ENCODE peak calls at places on chromosome 21, in nine cellular contexts. One of them, this sample, is unnamed.

GRCh38 chr21:22791376-22791775 is 1793.2 kb downstream of the NCAM2 start:
- DNase-seq in adrenal gland: no peak
- DNase-seq in Peyer's patch: no peak
- DNase-seq in tibial artery: no peak
- DNase-seq in OCI-LY7: no peak
- DNase-seq in cardiac muscle cell: no peak
- DNase-seq in sigmoid colon: no peak
- DNase-seq in hepatocyte: no peak
- DNase-seq in endothelial cell of umbilical vein: peak
- DNase-seq in this sample: no peak

GRCh38 chr21:15430577-15430976 is 299.2 kb upstream of the USP25 start:
- DNase-seq in hepatocyte: no peak
- DNase-seq in OCI-LY7: no peak
- DNase-seq in adrenal gland: no peak
- DNase-seq in tibial artery: no peak
- DNase-seq in cardiac muscle cell: peak
- DNase-seq in sigmoid colon: no peak
- DNase-seq in Peyer's patch: no peak
- DNase-seq in endothelial cell of umbilical vein: no peak
- DNase-seq in this sample: no peak

GRCh38 chr21:38869946-38870345 is 64.2 kb downstream of the ETS2 start:
- DNase-seq in cardiac muscle cell: peak
- DNase-seq in adrenal gland: no peak
- DNase-seq in OCI-LY7: no peak
- DNase-seq in hepatocyte: peak
- DNase-seq in Peyer's patch: no peak
- DNase-seq in sigmoid colon: no peak
- DNase-seq in endothelial cell of umbilical vein: no peak
- DNase-seq in tibial artery: no peak
- DNase-seq in this sample: no peak

GRCh38 chr21:35924714-35925301 is 135.5 kb downstream of the SETD4 start:
- DNase-seq in hepatocyte: no peak
- DNase-seq in sigmoid colon: peak
- DNase-seq in cardiac muscle cell: peak
- DNase-seq in Peyer's patch: no peak
- DNase-seq in OCI-LY7: no peak
- DNase-seq in tibial artery: no peak
- DNase-seq in adrenal gland: peak
- DNase-seq in endothelial cell of umbilical vein: peak
- DNase-seq in this sample: no peak

GRCh38 chr21:36261459-36261858 is 58.5 kb upstream of the MORC3 start:
- DNase-seq in OCI-LY7: no peak
- DNase-seq in tibial artery: no peak
- DNase-seq in Peyer's patch: no peak
- DNase-seq in sigmoid colon: no peak
- DNase-seq in adrenal gland: no peak
- DNase-seq in cardiac muscle cell: no peak
- DNase-seq in endothelial cell of umbilical vein: no peak
- DNase-seq in hepatocyte: no peak
- DNase-seq in this sample: no peak

GRCh38 chr21:38542263-38542662 is 44.0 kb upstream of the ERG start:
- DNase-seq in adrenal gland: no peak
- DNase-seq in hepatocyte: no peak
- DNase-seq in tibial artery: no peak
- DNase-seq in OCI-LY7: no peak
- DNase-seq in endothelial cell of umbilical vein: no peak
- DNase-seq in sigmoid colon: no peak
- DNase-seq in cardiac muscle cell: no peak
- DNase-seq in Peyer's patch: no peak
- DNase-seq in this sample: no peak

GRCh38 chr21:36501589-36501892 is 21.6 kb upstream of the CLDN14 start:
- DNase-seq in Peyer's patch: no peak
- DNase-seq in cardiac muscle cell: no peak
- DNase-seq in adrenal gland: no peak
- DNase-seq in tibial artery: no peak
- DNase-seq in sigmoid colon: no peak
- DNase-seq in hepatocyte: no peak
- DNase-seq in endothelial cell of umbilical vein: no peak
- DNase-seq in OCI-LY7: no peak
- DNase-seq in this sample: no peak

GRCh38 chr21:19463966-19464365 is 1060.4 kb upstream of the TMPRSS15 start:
- DNase-seq in tibial artery: no peak
- DNase-seq in endothelial cell of umbilical vein: no peak
- DNase-seq in cardiac muscle cell: peak
- DNase-seq in hepatocyte: no peak
- DNase-seq in sigmoid colon: no peak
- DNase-seq in OCI-LY7: no peak
- DNase-seq in adrenal gland: no peak
- DNase-seq in Peyer's patch: no peak
- DNase-seq in this sample: no peak

GRCh38 chr21:29151937-29152336 is 21.5 kb downstream of the MAP3K7CL start:
- DNase-seq in OCI-LY7: no peak
- DNase-seq in adrenal gland: no peak
- DNase-seq in Peyer's patch: no peak
- DNase-seq in hepatocyte: no peak
- DNase-seq in cardiac muscle cell: peak
- DNase-seq in tibial artery: no peak
- DNase-seq in endothelial cell of umbilical vein: no peak
- DNase-seq in sigmoid colon: no peak
- DNase-seq in this sample: no peak

GRCh38 chr21:16186742-16187141 is 457.0 kb downstream of the USP25 start:
- DNase-seq in cardiac muscle cell: peak
- DNase-seq in tibial artery: no peak
- DNase-seq in endothelial cell of umbilical vein: peak
- DNase-seq in OCI-LY7: no peak
- DNase-seq in adrenal gland: peak
- DNase-seq in Peyer's patch: no peak
- DNase-seq in hepatocyte: no peak
- DNase-seq in sigmoid colon: no peak
- DNase-seq in this sample: no peak

GRCh38 chr21:36647279-36648093 is 51.4 kb upstream of the SIM2 start:
- DNase-seq in tibial artery: no peak
- DNase-seq in endothelial cell of umbilical vein: peak
- DNase-seq in OCI-LY7: no peak
- DNase-seq in hepatocyte: peak
- DNase-seq in Peyer's patch: no peak
- DNase-seq in cardiac muscle cell: peak
- DNase-seq in sigmoid colon: no peak
- DNase-seq in adrenal gland: peak
- DNase-seq in this sample: no peak

GRCh38 chr21:33478858-33479678 is 706 bp downstream of the TMEM50B start:
- DNase-seq in OCI-LY7: peak
- DNase-seq in hepatocyte: peak
- DNase-seq in endothelial cell of umbilical vein: peak
- DNase-seq in sigmoid colon: no peak
- DNase-seq in adrenal gland: peak
- DNase-seq in Peyer's patch: peak
- DNase-seq in cardiac muscle cell: peak
- DNase-seq in tibial artery: no peak
- DNase-seq in this sample: peak

GRCh38 chr21:38486705-38487104 is 11.6 kb downstream of the ERG start:
- DNase-seq in tibial artery: no peak
- DNase-seq in cardiac muscle cell: no peak
- DNase-seq in Peyer's patch: no peak
- DNase-seq in sigmoid colon: no peak
- DNase-seq in endothelial cell of umbilical vein: no peak
- DNase-seq in OCI-LY7: no peak
- DNase-seq in adrenal gland: no peak
- DNase-seq in hepatocyte: no peak
- DNase-seq in this sample: no peak

DNA sequence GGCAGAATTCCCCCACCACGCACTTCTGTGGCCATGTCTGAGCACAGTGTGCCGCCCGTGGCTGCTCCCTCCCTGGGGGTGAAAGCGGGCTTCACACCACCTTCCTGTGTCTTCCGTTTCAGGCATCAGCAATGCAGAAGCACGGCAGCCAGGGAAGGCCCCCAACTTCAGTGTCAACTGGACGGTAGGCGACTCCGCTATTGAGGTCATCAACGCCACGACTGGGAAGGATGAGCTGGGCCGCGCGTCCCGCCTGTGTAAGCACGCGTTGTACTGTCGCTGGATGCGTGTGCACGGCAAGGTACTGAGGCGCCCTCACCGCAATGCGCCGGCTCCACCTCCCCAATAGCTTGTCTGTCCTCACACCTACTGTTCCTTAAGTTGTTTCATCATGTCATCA is 67.0 kb downstream of the POFUT2 start:
- DNase-seq in sigmoid colon: no peak
- DNase-seq in cardiac muscle cell: no peak
- DNase-seq in adrenal gland: no peak
- DNase-seq in hepatocyte: no peak
- DNase-seq in OCI-LY7: no peak
- DNase-seq in endothelial cell of umbilical vein: no peak
- DNase-seq in Peyer's patch: no peak
- DNase-seq in tibial artery: no peak
- DNase-seq in this sample: no peak
- H3K27ac ChIP-seq in sigmoid colon: no peak
- H3K27ac ChIP-seq in cardiac muscle cell: no peak
- H3K27ac ChIP-seq in adrenal gland: no peak
- H3K27ac ChIP-seq in hepatocyte: no peak
- H3K27ac ChIP-seq in OCI-LY7: no peak
- H3K27ac ChIP-seq in endothelial cell of umbilical vein: no peak
- H3K27ac ChIP-seq in Peyer's patch: no peak
- H3K27ac ChIP-seq in tibial artery: peak
- H3K27ac ChIP-seq in this sample: no peak

DNA sequence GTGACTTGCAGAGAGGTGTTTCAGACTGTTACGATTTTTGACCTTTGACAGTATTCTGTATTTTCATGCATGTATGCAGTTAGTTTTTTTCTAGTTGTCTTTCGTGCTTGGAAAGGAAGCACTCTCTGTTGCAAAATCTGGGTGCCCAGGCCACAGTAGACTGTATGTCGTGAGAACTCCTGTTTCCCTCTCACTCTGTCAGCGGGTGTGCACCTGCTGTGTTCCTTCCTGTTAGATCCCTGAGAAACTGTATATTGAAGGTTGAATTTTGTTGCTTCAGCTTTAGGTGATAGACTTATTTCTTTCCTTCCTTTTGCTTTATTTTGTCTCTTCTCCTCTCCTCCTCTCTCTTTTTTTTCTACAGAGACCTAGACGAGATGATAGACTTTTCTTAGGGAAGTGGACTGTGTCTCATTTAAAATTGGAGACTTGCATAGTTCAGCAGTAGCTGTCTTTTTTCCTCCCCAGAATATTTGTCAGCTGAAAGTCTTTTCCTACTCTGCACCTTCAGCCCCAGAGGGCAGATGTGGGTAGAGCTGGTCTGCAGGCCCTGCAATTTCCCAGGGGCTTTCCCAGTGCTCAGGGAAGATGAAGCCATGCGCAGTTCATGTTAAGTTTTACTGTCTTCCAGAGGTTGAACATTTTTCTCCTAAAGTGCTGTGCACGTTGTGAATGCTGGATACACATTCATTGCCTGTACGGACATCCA is 1.4 kb downstream of the TRAPPC10 start:
- DNase-seq in tibial artery: no peak
- DNase-seq in hepatocyte: peak
- DNase-seq in Peyer's patch: peak
- DNase-seq in sigmoid colon: no peak
- DNase-seq in OCI-LY7: peak
- DNase-seq in cardiac muscle cell: no peak
- DNase-seq in adrenal gland: peak
- DNase-seq in endothelial cell of umbilical vein: peak
- DNase-seq in this sample: no peak
- TF ChIP-seq CTCF in tibial artery: no peak
- TF ChIP-seq CTCF in hepatocyte: no peak
- TF ChIP-seq CTCF in Peyer's patch: no peak
- TF ChIP-seq CTCF in sigmoid colon: no peak
- TF ChIP-seq CTCF in OCI-LY7: no peak
- TF ChIP-seq CTCF in cardiac muscle cell: no peak
- TF ChIP-seq CTCF in adrenal gland: no peak
- TF ChIP-seq CTCF in endothelial cell of umbilical vein: no peak
- TF ChIP-seq CTCF in this sample: no peak

DNA sequence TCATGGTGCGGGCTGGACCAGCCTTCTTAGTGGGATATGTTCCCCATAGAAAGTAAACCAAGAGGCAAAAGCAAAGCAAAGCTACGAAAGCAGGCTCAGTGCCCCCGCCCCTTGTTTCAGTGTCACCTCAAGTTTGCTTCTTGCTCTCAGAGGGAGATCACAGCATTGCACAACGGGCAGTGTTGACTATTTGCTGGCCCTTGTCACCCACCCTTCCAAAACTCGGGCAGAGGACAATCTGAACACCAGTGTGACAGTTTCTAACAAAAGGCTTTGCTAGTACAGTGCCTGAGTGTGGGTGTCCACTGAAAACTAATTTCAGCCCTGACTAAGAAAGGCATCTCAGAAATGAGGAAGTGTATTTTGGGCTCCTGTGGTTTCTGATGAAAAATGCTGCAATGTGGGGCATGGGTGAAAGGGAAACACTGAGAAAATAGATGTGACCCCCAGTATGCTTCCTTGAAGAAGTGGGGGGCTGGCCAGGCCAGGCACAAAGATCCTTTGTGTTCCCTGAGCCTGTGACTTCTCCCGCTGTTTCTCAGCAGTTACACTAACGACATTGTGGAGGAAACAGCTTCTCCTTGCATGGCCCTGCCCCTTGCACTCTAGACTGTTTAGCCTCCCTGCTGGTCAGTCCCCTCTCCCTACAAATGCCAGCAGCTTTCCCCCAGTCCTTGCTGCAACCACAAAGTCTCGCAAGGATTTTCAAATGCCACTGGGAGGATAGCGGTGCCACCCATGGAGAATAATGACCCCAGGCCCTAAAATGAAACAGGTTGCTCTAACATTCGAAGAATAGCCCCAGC is 33.3 kb upstream of the KCNE1 start:
- DNase-seq in tibial artery: no peak
- DNase-seq in sigmoid colon: peak
- DNase-seq in hepatocyte: peak
- DNase-seq in OCI-LY7: peak
- DNase-seq in cardiac muscle cell: peak
- DNase-seq in endothelial cell of umbilical vein: peak
- DNase-seq in Peyer's patch: no peak
- DNase-seq in adrenal gland: peak
- DNase-seq in this sample: no peak
- H3K4me3 ChIP-seq in tibial artery: no peak
- H3K4me3 ChIP-seq in sigmoid colon: no peak
- H3K4me3 ChIP-seq in hepatocyte: no peak
- H3K4me3 ChIP-seq in OCI-LY7: peak
- H3K4me3 ChIP-seq in cardiac muscle cell: no peak
- H3K4me3 ChIP-seq in endothelial cell of umbilical vein: no peak
- H3K4me3 ChIP-seq in Peyer's patch: no peak
- H3K4me3 ChIP-seq in adrenal gland: no peak
- H3K4me3 ChIP-seq in this sample: peak

DNA sequence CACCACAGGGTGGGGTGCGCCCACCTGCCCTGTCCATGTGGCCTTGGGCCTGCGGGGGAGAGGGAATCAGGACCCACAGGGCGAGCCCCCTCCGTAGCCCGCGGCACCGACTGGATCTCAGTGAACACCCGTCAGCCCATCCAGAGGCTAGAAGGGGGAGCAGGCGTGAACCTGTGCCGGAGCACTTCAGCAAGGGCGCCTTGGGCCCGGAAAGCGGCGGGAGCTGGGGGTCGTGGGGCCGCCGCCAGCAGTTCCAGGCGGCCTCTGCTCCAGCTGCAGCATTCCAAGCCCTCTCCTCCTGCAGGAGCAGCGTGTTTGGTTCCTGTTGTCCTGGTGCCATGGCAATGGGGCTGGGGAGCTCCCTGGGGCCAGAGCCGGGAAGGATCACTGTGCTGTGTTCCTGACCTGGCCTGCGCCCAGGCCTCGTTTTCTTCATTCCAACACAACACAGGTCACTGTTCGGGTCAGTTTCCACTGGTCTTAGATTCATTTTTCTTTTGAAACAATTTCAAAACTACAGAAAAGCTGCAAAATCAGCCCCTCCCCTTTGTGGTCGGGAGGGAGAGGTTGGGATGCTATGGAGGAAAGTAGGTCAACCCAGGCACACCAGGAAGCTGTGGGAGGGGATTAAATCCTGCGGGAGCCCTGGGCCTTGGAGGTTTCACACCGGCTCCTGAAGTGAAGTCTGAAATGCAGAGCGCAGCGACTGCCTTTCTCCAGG is 18.8 kb downstream of the SLX9 start:
- DNase-seq in Peyer's patch: peak
- DNase-seq in tibial artery: peak
- DNase-seq in cardiac muscle cell: peak
- DNase-seq in endothelial cell of umbilical vein: peak
- DNase-seq in sigmoid colon: peak
- DNase-seq in OCI-LY7: no peak
- DNase-seq in hepatocyte: peak
- DNase-seq in adrenal gland: peak
- DNase-seq in this sample: no peak
- H3K27ac ChIP-seq in Peyer's patch: peak
- H3K27ac ChIP-seq in tibial artery: peak
- H3K27ac ChIP-seq in cardiac muscle cell: peak
- H3K27ac ChIP-seq in endothelial cell of umbilical vein: peak
- H3K27ac ChIP-seq in sigmoid colon: peak
- H3K27ac ChIP-seq in OCI-LY7: no peak
- H3K27ac ChIP-seq in hepatocyte: no peak
- H3K27ac ChIP-seq in adrenal gland: no peak
- H3K27ac ChIP-seq in this sample: no peak

This sample was measured in dorsolateral prefrontal cortex.